ENCODE peak calls at places on chromosome 7, in eight cellular contexts. M is hippocampal formation, L is iPS-NIHi11, B is GM13976, W is hepatic stellate cell, I is retina, F is substantia nigra, P is WTC11. G is an unnamed sample.

GRCh38 chr7:115340828-115341227 is 418.9 kb downstream of the MDFIC start:
- DNase-seq in I (no peak), B (no peak), F (no peak), M (no peak), P (no peak), L (no peak), W (no peak), G (no peak)

GRCh38 chr7:157276731-157277562 is 59.9 kb upstream of the DNAJB6 start:
- DNase-seq in M (peak), B (peak), W (peak), F (no peak), I (no peak), P (no peak), L (no peak), G (no peak)

GRCh38 chr7:148299335-148299734 is 291.2 kb upstream of the C7orf33 start:
- DNase-seq in L (peak), I (no peak), B (no peak), P (no peak), M (no peak), F (no peak), W (no peak), G (no peak)

GRCh38 chr7:128874140-128875031 is 11.7 kb downstream of the ATP6V1F start:
- DNase-seq in W (no peak), P (no peak), M (no peak), F (no peak), L (no peak), B (no peak), I (no peak), G (no peak)

GRCh38 chr7:120445276-120445675 is 172.3 kb downstream of the KCND2 start:
- DNase-seq in I (no peak), F (no peak), L (no peak), M (no peak), B (no peak), P (no peak), W (no peak), G (no peak)

GRCh38 chr7:36795451-36796021 is 71.2 kb upstream of the AOAH start:
- DNase-seq in F (no peak), L (no peak), I (no peak), B (no peak), M (no peak), P (no peak), W (no peak), G (no peak)

GRCh38 chr7:106178593-106179134 is 66.6 kb upstream of the SYPL1 start:
- DNase-seq in L (peak), W (peak), P (no peak), M (no peak), F (no peak), I (no peak), B (no peak), G (peak)

GRCh38 chr7:33334349-33334748 is 205.0 kb downstream of the BBS9 start:
- DNase-seq in F (no peak), L (peak), B (no peak), I (peak), M (no peak), W (no peak), P (no peak), G (no peak)

GRCh38 chr7:30378275-30378674 is 93.9 kb downstream of the ZNRF2 start:
- DNase-seq in M (no peak), P (no peak), F (no peak), I (no peak), W (no peak), B (no peak), L (no peak), G (no peak)

GRCh38 chr7:30366606-30367005 is 82.2 kb downstream of the ZNRF2 start:
- DNase-seq in L (no peak), F (no peak), P (no peak), M (no peak), W (no peak), I (no peak), B (no peak), G (no peak)

GRCh38 chr7:151381333-151382078 is 28.3 kb downstream of the WDR86 start:
- DNase-seq in I (peak), M (no peak), W (no peak), F (no peak), P (peak), L (peak), B (peak), G (no peak)

GRCh38 chr7:142231716-142232115 is 26.1 kb downstream of the PRSS58 start:
- DNase-seq in W (no peak), P (peak), F (no peak), I (peak), B (peak), L (peak), M (no peak), G (no peak)

GRCh38 chr7:1526271-1526754 is 4.2 kb upstream of the MAFK start:
- DNase-seq in F (no peak), M (no peak), L (no peak), W (no peak), P (no peak), I (no peak), B (no peak), G (no peak)

GRCh38 chr7:115933463-115933862 is 97.1 kb downstream of the TFEC start:
- DNase-seq in P (no peak), I (no peak), F (no peak), W (no peak), M (no peak), L (no peak), B (no peak), G (no peak)

GRCh38 chr7:120658516-120658915 is 199.4 kb downstream of the TSPAN12 start:
- DNase-seq in B (no peak), W (no peak), L (no peak), P (no peak), F (no peak), M (no peak), I (no peak), G (no peak)

GRCh38 chr7:121298831-121299239 is 30.0 kb upstream of the WNT16 start:
- DNase-seq in B (no peak), F (no peak), W (no peak), I (no peak), M (no peak), P (no peak), L (no peak), G (no peak)

GRCh38 chr7:151018421-151019129 is 5.7 kb downstream of the ATG9B start:
- DNase-seq in F (no peak), I (peak), B (no peak), M (no peak), P (peak), W (no peak), L (peak), G (no peak)

GRCh38 chr7:131039355-131039762 is 288.3 kb upstream of the MKLN1 start:
- DNase-seq in I (no peak), W (no peak), P (no peak), B (no peak), M (no peak), F (no peak), L (no peak), G (no peak)

GRCh38 chr7:15508258-15508657 is 53.6 kb downstream of the AGMO start:
- DNase-seq in F (no peak), B (no peak), P (no peak), L (no peak), M (no peak), W (no peak), I (no peak), G (no peak)

GRCh38 chr7:154871928-154872750 is 130.8 kb downstream of the PAXIP1 start:
- DNase-seq in W (no peak), L (no peak), I (no peak), F (no peak), P (no peak), B (no peak), M (no peak), G (no peak)

GRCh38 chr7:109351493-109351892 is 781.8 kb downstream of the DNAJB9 start:
- DNase-seq in M (no peak), I (no peak), P (no peak), L (no peak), W (no peak), F (no peak), B (no peak), G (no peak)

GRCh38 chr7:39987641-39988347 is 37.7 kb downstream of the CDK13 start:
- DNase-seq in L (no peak), B (no peak), F (no peak), P (no peak), I (no peak), M (no peak), W (no peak), G (no peak)

GRCh38 chr7:80665526-80665925 is 27.1 kb downstream of the CD36 start:
- DNase-seq in W (no peak), L (no peak), F (no peak), B (no peak), M (no peak), P (no peak), I (no peak), G (no peak)

GRCh38 chr7:77281780-77282478 is 82.3 kb upstream of the FGL2 start:
- DNase-seq in L (peak), W (no peak), M (no peak), I (no peak), F (no peak), P (no peak), B (no peak), G (no peak)

GRCh38 chr7:23369695-23370404 is 70.7 kb downstream of the MALSU1 start:
- DNase-seq in W (no peak), L (no peak), B (no peak), F (no peak), I (no peak), P (no peak), M (no peak), G (no peak)

GRCh38 chr7:12297709-12298108 is 86.6 kb downstream of the TMEM106B start:
- DNase-seq in M (no peak), P (no peak), L (no peak), B (no peak), I (no peak), W (no peak), F (no peak), G (no peak)